ENCODE peak calls at places on chromosomes 13 and 19, in six cellular contexts. I is K562, T is HepG2, A is H1, E is GM12892, Q is GM12878. Z is an unnamed sample.

GRCh38 chr13:78604782-78605611 is 1.6 kb upstream of the POU4F1 start:
- DNase-seq in I (peak; percentile 35), T (peak; percentile 50), A (no peak), E (no peak), Q (no peak), Z (no peak)

GRCh38 chr19:32453736-32454135 is 48.2 kb downstream of the DPY19L3 start:
- DNase-seq in I (no peak), T (no peak), A (no peak), E (no peak), Q (no peak), Z (no peak)

GRCh38 chr19:409006-409514 is at the start of gene C2CD4C:
- DNase-seq in I (peak; percentile 81), T (no peak), A (no peak), E (no peak), Q (no peak), Z (no peak)

GRCh38 chr13:113048766-113049165 is 56.8 kb upstream of the F7 start:
- DNase-seq in I (no peak), T (no peak), A (no peak), E (no peak), Q (no peak), Z (no peak)

GRCh38 chr13:51341232-51341631 is 1.7 kb downstream of the SERPINE3 start:
- DNase-seq in I (no peak), T (no peak), A (no peak), E (no peak), Q (no peak), Z (no peak)

GRCh38 chr13:73599232-73600128 is 534.7 kb downstream of the KLF12 start:
- DNase-seq in I (no peak), T (no peak), A (no peak), E (no peak), Q (no peak), Z (no peak)

GRCh38 chr19:55600336-55601028 is 394 bp downstream of the ZNF524 start:
- DNase-seq in I (no peak), T (no peak), A (no peak), E (peak; percentile 74), Q (no peak), Z (peak; percentile 64)

GRCh38 chr13:90618133-90618532 is 729.4 kb upstream of the MIR17HG start:
- DNase-seq in I (no peak), T (no peak), A (no peak), E (no peak), Q (no peak), Z (no peak)

GRCh38 chr19:48395170-48395455 is 1.6 kb downstream of the GRIN2D start:
- DNase-seq in I (no peak), T (no peak), A (no peak), E (no peak), Q (no peak), Z (no peak)

GRCh38 chr13:44692173-44692713 is 116.1 kb upstream of the TSC22D1 start:
- DNase-seq in I (no peak), T (no peak), A (no peak), E (no peak), Q (no peak), Z (no peak)

GRCh38 chr13:39786091-39786490 is 130.6 kb downstream of the COG6 start:
- DNase-seq in I (no peak), T (no peak), A (no peak), E (no peak), Q (no peak), Z (no peak)

GRCh38 chr13:75566658-75567057 is 17.1 kb downstream of the UCHL3 start:
- DNase-seq in I (no peak), T (peak; percentile 31), A (no peak), E (no peak), Q (no peak), Z (no peak)

GRCh38 chr13:46059405-46059804 is 6.9 kb upstream of the ZC3H13 start:
- DNase-seq in I (no peak), T (no peak), A (no peak), E (no peak), Q (no peak), Z (no peak)

GRCh38 chr19:17848598-17849292 is 963 bp upstream of the JAK3 start:
- DNase-seq in I (no peak), T (no peak), A (no peak), E (no peak), Q (no peak), Z (no peak)

GRCh38 chr13:63189712-63190111 is 1774.1 kb upstream of the PCDH20 start:
- DNase-seq in I (no peak), T (no peak), A (no peak), E (no peak), Q (no peak), Z (no peak)

GRCh38 chr13:63190219-63190618 is 1774.6 kb upstream of the PCDH20 start:
- DNase-seq in I (no peak), T (no peak), A (no peak), E (no peak), Q (no peak), Z (no peak)

GRCh38 chr13:63190742-63191141 is 1775.1 kb upstream of the PCDH20 start:
- DNase-seq in I (no peak), T (no peak), A (no peak), E (no peak), Q (no peak), Z (no peak)
- TF ChIP-seq TAF1 in I (no peak), T (no peak), A (no peak), E (no peak), Q (no peak), Z (no peak)

GRCh38 chr19:52048604-52049493 is at the start of gene ZNF432:
- DNase-seq in I (peak; percentile 88), T (peak; percentile 79), A (peak; percentile 93), E (peak; percentile 67), Q (peak; percentile 64), Z (peak; percentile 65)
- TF ChIP-seq POLR2A in I (peak; percentile 79), T (peak; percentile 33), A (peak; percentile 78), E (peak; percentile 58), Q (peak; percentile 86), Z (peak; percentile 27)

DNA sequence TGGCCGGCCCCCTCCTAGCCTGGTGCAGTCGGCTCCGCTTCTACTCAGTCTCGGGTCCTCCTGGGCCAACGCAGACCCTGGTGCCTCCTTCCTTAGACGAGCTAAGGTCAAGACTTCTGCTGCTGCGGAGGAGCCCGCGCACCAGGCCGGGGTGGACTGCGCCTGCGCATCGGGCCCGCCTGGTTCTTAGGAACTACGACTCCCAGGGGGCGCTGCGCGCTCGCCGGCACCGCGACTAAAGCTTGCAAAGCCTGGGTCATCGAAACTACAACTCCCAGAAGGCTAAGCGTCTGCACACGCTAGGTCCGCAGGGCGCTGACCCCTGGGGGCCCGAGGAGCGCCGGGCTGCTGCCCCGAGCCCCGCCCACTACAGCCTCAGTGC is at the start of gene ZNF835:
- DNase-seq in I (no peak), T (no peak), A (peak; percentile 83), E (no peak), Q (no peak), Z (peak; percentile 39)
- TF ChIP-seq POLR2AphosphoS5 in I (no peak), T (no peak), A (no peak), E (no peak), Q (no peak), Z (no peak)

DNA sequence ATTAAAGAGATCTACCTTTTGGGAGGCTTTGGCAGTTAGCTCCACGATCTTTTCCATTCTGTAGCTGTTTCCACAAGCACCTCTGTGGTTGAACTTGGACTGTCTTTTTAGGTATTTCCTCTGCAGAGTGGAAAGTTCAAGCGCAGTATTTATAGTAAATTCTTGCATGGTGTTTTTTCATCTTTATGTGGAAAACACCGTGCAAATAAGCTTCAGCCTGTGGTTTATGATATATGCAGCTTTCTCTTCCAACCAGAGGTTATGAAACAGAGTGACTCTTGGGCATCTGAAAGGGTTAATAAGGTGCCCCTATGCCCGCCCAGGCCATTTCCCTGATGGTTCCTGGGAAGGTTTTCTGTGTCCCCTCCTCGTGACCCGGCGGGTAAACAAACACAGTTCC is 39.6 kb upstream of the RNF113B start:
- DNase-seq in I (no peak), T (no peak), A (no peak), E (no peak), Q (peak; percentile 15), Z (no peak)
- TF ChIP-seq TAF1 in I (no peak), T (no peak), A (no peak), E (no peak), Q (no peak), Z (no peak)

GRCh38 chr19:36526581-36526980 is 1.5 kb downstream of the ZNF260 start:
- DNase-seq in I (no peak), T (no peak), A (no peak), E (no peak), Q (no peak), Z (no peak)

GRCh38 chr19:36527873-36528193 is 238 bp downstream of the ZNF260 start:
- DNase-seq in I (no peak), T (no peak), A (no peak), E (no peak), Q (no peak), Z (no peak)

GRCh38 chr19:36524617-36525016 is 3.5 kb downstream of the ZNF260 start:
- DNase-seq in I (no peak), T (no peak), A (no peak), E (no peak), Q (no peak), Z (no peak)

GRCh38 chr19:36528921-36529518 is 949 bp upstream of the ZNF260 start:
- DNase-seq in I (peak; percentile 52), T (peak; percentile 8), A (no peak), E (peak; percentile 29), Q (peak; percentile 19), Z (peak; percentile 22)

DNA sequence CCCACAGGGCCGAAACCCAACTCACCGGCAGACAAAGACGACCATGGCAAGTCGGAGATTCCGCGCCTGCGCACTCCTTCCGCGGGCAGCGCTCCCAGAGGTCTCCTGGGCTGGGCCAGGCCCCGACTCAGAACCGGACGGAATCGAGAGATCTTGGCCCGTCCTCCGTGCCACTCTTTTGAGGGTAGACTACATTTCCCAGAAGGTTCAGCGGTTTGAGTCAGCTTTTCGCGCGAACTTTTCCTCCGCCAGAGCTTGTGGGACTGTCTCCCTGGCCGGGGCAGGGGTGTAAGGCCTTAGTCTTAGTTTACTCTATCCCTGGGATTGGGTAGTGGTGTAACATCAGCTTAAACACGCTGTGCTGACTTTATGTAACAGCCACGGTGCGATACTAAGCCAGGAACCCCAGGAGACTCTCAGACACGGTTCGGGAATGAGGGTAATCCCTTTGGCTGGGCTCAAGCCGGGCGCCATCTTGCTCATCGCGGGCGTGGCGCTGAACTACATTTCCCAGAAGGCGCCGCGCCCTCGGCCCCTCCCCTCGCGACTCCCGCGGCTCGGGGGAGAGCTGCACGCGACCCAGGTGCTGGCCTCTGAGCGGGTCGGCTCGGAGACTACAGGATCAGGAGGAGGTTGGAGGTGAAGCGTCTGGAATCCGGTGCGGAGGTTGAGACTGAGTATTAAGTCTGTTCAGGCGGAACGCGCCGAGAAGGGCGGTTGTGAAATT is at the start of gene ZNF260:
- DNase-seq in I (peak; percentile 92), T (peak; percentile 95), A (peak; percentile 92), E (peak; percentile 78), Q (peak; percentile 79), Z (peak; percentile 80)
- TF ChIP-seq POLR2A in I (peak; percentile 89), T (peak; percentile 90), A (peak; percentile 80), E (peak; percentile 78), Q (peak; percentile 80), Z (peak; percentile 71)

GRCh38 chr13:106690779-106691178 is 122.8 kb upstream of the ARGLU1 start:
- DNase-seq in I (no peak), T (no peak), A (no peak), E (no peak), Q (no peak), Z (no peak)
- TF ChIP-seq POLR2AphosphoS5 in I (no peak), T (no peak), A (no peak), E (no peak), Q (no peak), Z (no peak)

Z was measured in GM12891.